ENCODE peak calls at places on chromosome 16, in nine cellular contexts. Z, I, S, B, V, N, D, R and H are unnamed samples.

GRCh38 chr16:67649494-67649931 is 4.6 kb downstream of the CARMIL2 start:
- ATAC-seq in S (no peak), B (no peak), R (no peak), I (no peak), V (no peak), Z (no peak), D (no peak), N (peak), H (no peak)

GRCh38 chr16:28846933-28847273 is 755 bp upstream of the TUFM start:
- ATAC-seq in N (peak), D (no peak), B (peak), Z (peak), S (peak), I (peak), R (peak), V (peak), H (peak)

GRCh38 chr16:83971165-83972130 is 3.4 kb downstream of the NECAB2 start:
- ATAC-seq in D (no peak), Z (peak), S (no peak), R (no peak), N (peak), B (no peak), V (no peak), I (no peak), H (no peak)

GRCh38 chr16:497258-497657 is 30.3 kb upstream of the CAPN15 start:
- ATAC-seq in D (no peak), B (no peak), I (no peak), Z (peak), R (no peak), S (no peak), N (no peak), V (no peak), H (no peak)

GRCh38 chr16:63876096-63876495 is 1245.8 kb downstream of the CDH11 start:
- ATAC-seq in I (no peak), S (peak), D (no peak), R (no peak), V (no peak), Z (no peak), N (peak), B (no peak), H (no peak)

GRCh38 chr16:4944333-4945281 is 7.7 kb upstream of the PPL start:
- ATAC-seq in Z (peak), S (peak), V (peak), R (peak), N (peak), D (no peak), B (peak), I (peak), H (no peak)

GRCh38 chr16:8818499-8819270 is 21.0 kb downstream of the PMM2 start:
- ATAC-seq in S (no peak), B (no peak), R (peak), V (no peak), N (no peak), D (no peak), Z (no peak), I (no peak), H (no peak)

GRCh38 chr16:29645699-29646187 is 17.3 kb upstream of the SPN start:
- ATAC-seq in N (no peak), Z (no peak), B (no peak), R (peak), S (no peak), V (no peak), D (no peak), I (peak), H (peak)

GRCh38 chr16:24748242-24748641 is 18.8 kb downstream of the TNRC6A start:
- ATAC-seq in S (peak), D (peak), R (peak), Z (peak), B (peak), V (peak), I (peak), N (peak), H (peak)